ENCODE peak calls at places on chromosomes 12 and 14, in ten cellular contexts. One of them, this sample, is unnamed.

GRCh38 chr14:92553456-92553855 is 39.9 kb downstream of the RIN3 start:
- DNase-seq in adrenal gland: peak; percentile 59
- DNase-seq in HCT116: no peak
- DNase-seq in astrocyte: peak; percentile 70
- DNase-seq in GM12878: no peak
- DNase-seq in heart left ventricle: no peak
- DNase-seq in upper lobe of right lung: no peak
- DNase-seq in lung: no peak
- DNase-seq in H9: no peak
- DNase-seq in right lobe of liver: no peak
- DNase-seq in this sample: peak; percentile 24

GRCh38 chr14:33035795-33036194 is 97.1 kb downstream of the NPAS3 start:
- DNase-seq in adrenal gland: no peak
- DNase-seq in HCT116: no peak
- DNase-seq in astrocyte: no peak
- DNase-seq in GM12878: no peak
- DNase-seq in heart left ventricle: no peak
- DNase-seq in upper lobe of right lung: no peak
- DNase-seq in lung: no peak
- DNase-seq in H9: no peak
- DNase-seq in right lobe of liver: no peak
- DNase-seq in this sample: no peak

GRCh38 chr12:82359115-82359478 is 768 bp downstream of the METTL25 start:
- DNase-seq in adrenal gland: peak; percentile 25
- DNase-seq in HCT116: no peak
- DNase-seq in astrocyte: peak; percentile 1
- DNase-seq in GM12878: no peak
- DNase-seq in heart left ventricle: peak; percentile 57
- DNase-seq in upper lobe of right lung: no peak
- DNase-seq in lung: no peak
- DNase-seq in H9: peak; percentile 69
- DNase-seq in right lobe of liver: no peak
- DNase-seq in this sample: peak; percentile 12

GRCh38 chr12:80044694-80045046 is 54.7 kb upstream of the OTOGL start:
- DNase-seq in adrenal gland: no peak
- DNase-seq in HCT116: peak; percentile 12
- DNase-seq in astrocyte: peak; percentile 92
- DNase-seq in GM12878: no peak
- DNase-seq in heart left ventricle: no peak
- DNase-seq in upper lobe of right lung: no peak
- DNase-seq in lung: no peak
- DNase-seq in H9: no peak
- DNase-seq in right lobe of liver: no peak
- DNase-seq in this sample: no peak

GRCh38 chr12:96211989-96212388 is 17.8 kb downstream of the ELK3 start:
- DNase-seq in adrenal gland: no peak
- DNase-seq in HCT116: no peak
- DNase-seq in astrocyte: no peak
- DNase-seq in GM12878: no peak
- DNase-seq in heart left ventricle: no peak
- DNase-seq in upper lobe of right lung: no peak
- DNase-seq in lung: no peak
- DNase-seq in H9: no peak
- DNase-seq in right lobe of liver: no peak
- DNase-seq in this sample: no peak

GRCh38 chr14:73743431-73743931 is 29.3 kb upstream of the PNMA1 start:
- DNase-seq in adrenal gland: no peak
- DNase-seq in HCT116: no peak
- DNase-seq in astrocyte: no peak
- DNase-seq in GM12878: no peak
- DNase-seq in heart left ventricle: peak; percentile 82
- DNase-seq in upper lobe of right lung: no peak
- DNase-seq in lung: peak; percentile 60
- DNase-seq in H9: peak; percentile 18
- DNase-seq in right lobe of liver: peak; percentile 50
- DNase-seq in this sample: peak; percentile 38

GRCh38 chr12:109723311-109723791 is 9.7 kb downstream of the FAM222A start:
- DNase-seq in adrenal gland: peak; percentile 89
- DNase-seq in HCT116: no peak
- DNase-seq in astrocyte: no peak
- DNase-seq in GM12878: no peak
- DNase-seq in heart left ventricle: peak; percentile 88
- DNase-seq in upper lobe of right lung: no peak
- DNase-seq in lung: no peak
- DNase-seq in H9: no peak
- DNase-seq in right lobe of liver: peak; percentile 90
- DNase-seq in this sample: no peak

GRCh38 chr12:7019043-7019569 is 830 bp upstream of the LPCAT3 start:
- DNase-seq in adrenal gland: no peak
- DNase-seq in HCT116: no peak
- DNase-seq in astrocyte: no peak
- DNase-seq in GM12878: no peak
- DNase-seq in heart left ventricle: no peak
- DNase-seq in upper lobe of right lung: no peak
- DNase-seq in lung: no peak
- DNase-seq in H9: no peak
- DNase-seq in right lobe of liver: no peak
- DNase-seq in this sample: no peak

GRCh38 chr12:84791444-84791843 is 121.2 kb downstream of the SLC6A15 start:
- DNase-seq in adrenal gland: no peak
- DNase-seq in HCT116: no peak
- DNase-seq in astrocyte: no peak
- DNase-seq in GM12878: no peak
- DNase-seq in heart left ventricle: no peak
- DNase-seq in upper lobe of right lung: no peak
- DNase-seq in lung: no peak
- DNase-seq in H9: no peak
- DNase-seq in right lobe of liver: no peak
- DNase-seq in this sample: no peak

GRCh38 chr14:31127690-31128089 is 79.9 kb downstream of the HECTD1 start:
- DNase-seq in adrenal gland: no peak
- DNase-seq in HCT116: no peak
- DNase-seq in astrocyte: no peak
- DNase-seq in GM12878: no peak
- DNase-seq in heart left ventricle: no peak
- DNase-seq in upper lobe of right lung: no peak
- DNase-seq in lung: no peak
- DNase-seq in H9: no peak
- DNase-seq in right lobe of liver: no peak
- DNase-seq in this sample: no peak

GRCh38 chr12:50317198-50317597 is 33.9 kb upstream of the LIMA1 start:
- DNase-seq in adrenal gland: no peak
- DNase-seq in HCT116: no peak
- DNase-seq in astrocyte: no peak
- DNase-seq in GM12878: no peak
- DNase-seq in heart left ventricle: no peak
- DNase-seq in upper lobe of right lung: no peak
- DNase-seq in lung: no peak
- DNase-seq in H9: no peak
- DNase-seq in right lobe of liver: no peak
- DNase-seq in this sample: no peak

GRCh38 chr12:3597526-3598210 is 106.7 kb downstream of the PRMT8 start:
- DNase-seq in adrenal gland: no peak
- DNase-seq in HCT116: no peak
- DNase-seq in astrocyte: no peak
- DNase-seq in GM12878: no peak
- DNase-seq in heart left ventricle: no peak
- DNase-seq in upper lobe of right lung: peak; percentile 36
- DNase-seq in lung: no peak
- DNase-seq in H9: no peak
- DNase-seq in right lobe of liver: no peak
- DNase-seq in this sample: no peak

GRCh38 chr12:108630481-108631207 is 3.0 kb downstream of the SELPLG start:
- DNase-seq in adrenal gland: no peak
- DNase-seq in HCT116: no peak
- DNase-seq in astrocyte: peak; percentile 53
- DNase-seq in GM12878: no peak
- DNase-seq in heart left ventricle: no peak
- DNase-seq in upper lobe of right lung: no peak
- DNase-seq in lung: no peak
- DNase-seq in H9: no peak
- DNase-seq in right lobe of liver: no peak
- DNase-seq in this sample: no peak

GRCh38 chr14:49303952-49304516 is 282.1 kb downstream of the RPS29 start:
- DNase-seq in adrenal gland: peak; percentile 27
- DNase-seq in HCT116: no peak
- DNase-seq in astrocyte: peak; percentile 24
- DNase-seq in GM12878: no peak
- DNase-seq in heart left ventricle: no peak
- DNase-seq in upper lobe of right lung: no peak
- DNase-seq in lung: no peak
- DNase-seq in H9: peak; percentile 66
- DNase-seq in right lobe of liver: no peak
- DNase-seq in this sample: peak; percentile 49

GRCh38 chr12:11922361-11922760 is 148.4 kb upstream of the BCL2L14 start:
- DNase-seq in adrenal gland: no peak
- DNase-seq in HCT116: peak; percentile 24
- DNase-seq in astrocyte: no peak
- DNase-seq in GM12878: no peak
- DNase-seq in heart left ventricle: no peak
- DNase-seq in upper lobe of right lung: no peak
- DNase-seq in lung: no peak
- DNase-seq in H9: no peak
- DNase-seq in right lobe of liver: no peak
- DNase-seq in this sample: no peak

GRCh38 chr12:11923067-11923466 is 147.7 kb upstream of the BCL2L14 start:
- DNase-seq in adrenal gland: no peak
- DNase-seq in HCT116: no peak
- DNase-seq in astrocyte: no peak
- DNase-seq in GM12878: no peak
- DNase-seq in heart left ventricle: no peak
- DNase-seq in upper lobe of right lung: no peak
- DNase-seq in lung: no peak
- DNase-seq in H9: no peak
- DNase-seq in right lobe of liver: no peak
- DNase-seq in this sample: no peak

GRCh38 chr12:11929714-11930113 is 141.0 kb upstream of the BCL2L14 start:
- DNase-seq in adrenal gland: no peak
- DNase-seq in HCT116: no peak
- DNase-seq in astrocyte: no peak
- DNase-seq in GM12878: no peak
- DNase-seq in heart left ventricle: no peak
- DNase-seq in upper lobe of right lung: no peak
- DNase-seq in lung: no peak
- DNase-seq in H9: no peak
- DNase-seq in right lobe of liver: no peak
- DNase-seq in this sample: no peak

DNA sequence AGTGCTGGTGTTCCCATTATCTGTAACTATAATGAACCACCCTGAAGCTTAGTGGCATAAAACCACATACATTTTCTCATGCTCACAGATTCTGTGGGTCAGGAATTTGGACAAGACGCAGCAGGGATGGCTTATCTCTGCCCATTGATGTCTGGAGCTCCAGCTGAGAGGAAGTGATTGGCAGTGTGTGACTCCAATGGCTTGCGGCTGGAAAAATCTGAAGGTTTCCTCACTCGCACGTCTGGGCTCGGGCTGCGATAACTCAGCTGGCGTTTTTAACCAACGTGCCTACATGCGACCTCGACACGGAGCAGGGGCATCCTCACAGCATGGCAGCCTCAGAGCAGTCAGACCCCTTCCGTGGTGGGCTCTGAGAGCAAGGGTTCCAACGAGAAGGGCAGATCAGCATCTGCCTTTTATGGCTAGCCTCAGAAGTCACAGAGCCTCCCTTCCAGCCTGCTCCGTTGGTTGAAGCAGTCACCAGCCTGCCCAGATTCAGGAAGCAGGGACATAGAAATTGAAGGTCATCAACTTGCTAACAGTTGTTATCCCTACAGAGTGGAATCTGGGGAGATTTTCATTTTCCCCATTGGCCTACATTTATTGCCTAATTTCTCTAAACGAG is 143.3 kb upstream of the BCL2L14 start:
- DNase-seq in adrenal gland: no peak
- DNase-seq in HCT116: no peak
- DNase-seq in astrocyte: peak; percentile 41
- DNase-seq in GM12878: no peak
- DNase-seq in heart left ventricle: no peak
- DNase-seq in upper lobe of right lung: no peak
- DNase-seq in lung: no peak
- DNase-seq in H9: no peak
- DNase-seq in right lobe of liver: no peak
- DNase-seq in this sample: peak; percentile 89
- H3K27ac ChIP-seq in adrenal gland: no peak overlapping the region
- H3K27ac ChIP-seq in HCT116: no peak overlapping the region
- H3K27ac ChIP-seq in astrocyte: no peak overlapping the region
- H3K27ac ChIP-seq in GM12878: no peak overlapping the region
- H3K27ac ChIP-seq in heart left ventricle: no peak overlapping the region
- H3K27ac ChIP-seq in upper lobe of right lung: no peak overlapping the region
- H3K27ac ChIP-seq in lung: no peak overlapping the region
- H3K27ac ChIP-seq in H9: no peak overlapping the region
- H3K27ac ChIP-seq in right lobe of liver: no peak overlapping the region
- H3K27ac ChIP-seq in this sample: no peak overlapping the region

DNA sequence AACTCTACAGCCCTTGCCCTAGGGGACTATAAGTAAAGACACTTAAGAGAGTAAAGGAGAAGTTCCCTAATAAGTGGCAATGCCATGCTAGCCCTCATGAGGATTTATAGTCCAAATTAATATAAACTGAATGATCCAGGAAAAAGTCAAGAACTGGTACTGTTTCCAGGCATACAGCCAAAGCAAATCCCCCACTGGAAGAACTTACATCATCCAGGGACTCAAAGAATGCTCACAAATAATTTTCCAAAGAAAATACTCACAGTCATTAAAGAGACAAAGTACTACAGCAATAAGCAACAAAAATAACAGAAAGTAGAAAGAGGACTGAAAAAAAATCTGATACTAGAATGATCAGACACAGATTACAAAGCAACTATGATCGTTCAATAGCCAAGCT is 79.7 kb upstream of the RAP1B start:
- DNase-seq in adrenal gland: no peak
- DNase-seq in HCT116: no peak
- DNase-seq in astrocyte: peak; percentile 85
- DNase-seq in GM12878: no peak
- DNase-seq in heart left ventricle: no peak
- DNase-seq in upper lobe of right lung: no peak
- DNase-seq in lung: no peak
- DNase-seq in H9: no peak
- DNase-seq in right lobe of liver: peak; percentile 64
- DNase-seq in this sample: no peak
- TF ChIP-seq CTCF in adrenal gland: no peak
- TF ChIP-seq CTCF in HCT116: no peak
- TF ChIP-seq CTCF in astrocyte: no peak
- TF ChIP-seq CTCF in GM12878: no peak
- TF ChIP-seq CTCF in heart left ventricle: no peak
- TF ChIP-seq CTCF in upper lobe of right lung: no peak
- TF ChIP-seq CTCF in lung: no peak
- TF ChIP-seq CTCF in H9: no peak
- TF ChIP-seq CTCF in right lobe of liver: no peak
- TF ChIP-seq CTCF in this sample: no peak

GRCh38 chr12:13162904-13163303 is 33.6 kb upstream of the EMP1 start:
- DNase-seq in adrenal gland: no peak
- DNase-seq in HCT116: no peak
- DNase-seq in astrocyte: no peak
- DNase-seq in GM12878: no peak
- DNase-seq in heart left ventricle: no peak
- DNase-seq in upper lobe of right lung: no peak
- DNase-seq in lung: no peak
- DNase-seq in H9: no peak
- DNase-seq in right lobe of liver: no peak
- DNase-seq in this sample: no peak
- H3K27ac ChIP-seq in adrenal gland: no peak overlapping the region
- H3K27ac ChIP-seq in HCT116: no peak overlapping the region
- H3K27ac ChIP-seq in astrocyte: no peak overlapping the region
- H3K27ac ChIP-seq in GM12878: no peak overlapping the region
- H3K27ac ChIP-seq in heart left ventricle: no peak overlapping the region
- H3K27ac ChIP-seq in upper lobe of right lung: no peak overlapping the region
- H3K27ac ChIP-seq in lung: no peak overlapping the region
- H3K27ac ChIP-seq in H9: no peak overlapping the region
- H3K27ac ChIP-seq in right lobe of liver: no peak overlapping the region
- H3K27ac ChIP-seq in this sample: no peak overlapping the region

GRCh38 chr12:74741113-74741512 is 203.5 kb downstream of the ATXN7L3B start:
- DNase-seq in adrenal gland: peak; percentile 18
- DNase-seq in HCT116: no peak
- DNase-seq in astrocyte: no peak
- DNase-seq in GM12878: no peak
- DNase-seq in heart left ventricle: no peak
- DNase-seq in upper lobe of right lung: no peak
- DNase-seq in lung: no peak
- DNase-seq in H9: no peak
- DNase-seq in right lobe of liver: no peak
- DNase-seq in this sample: peak; percentile 57
- TF ChIP-seq CTCF in adrenal gland: no peak
- TF ChIP-seq CTCF in HCT116: no peak
- TF ChIP-seq CTCF in astrocyte: no peak
- TF ChIP-seq CTCF in GM12878: no peak
- TF ChIP-seq CTCF in heart left ventricle: no peak
- TF ChIP-seq CTCF in upper lobe of right lung: no peak
- TF ChIP-seq CTCF in lung: no peak
- TF ChIP-seq CTCF in H9: no peak
- TF ChIP-seq CTCF in right lobe of liver: no peak
- TF ChIP-seq CTCF in this sample: no peak